ENCODE peak calls at places on chromosome 11, in eight cellular contexts. Z is HepG2, N is SK-N-SH, T is prostate gland, M is GM23338, J is sigmoid colon, V is K562, E is endothelial cell of umbilical vein. I is an unnamed sample.

GRCh38 chr11:86713552-86713951 is 41.1 kb upstream of the ME3 start:
- DNase-seq in Z (no peak), N (no peak), T (no peak), M (no peak), J (no peak), V (no peak), E (no peak), I (no peak)

GRCh38 chr11:10666976-10667892 is 26.3 kb downstream of the IRAG1 start:
- DNase-seq in Z (no peak), N (no peak), T (no peak), M (no peak), J (no peak), V (no peak), E (no peak), I (no peak)

GRCh38 chr11:808427-809286 is 1.1 kb upstream of the RPLP2 start:
- DNase-seq in Z (peak), N (peak), T (no peak), M (no peak), J (peak), V (no peak), E (no peak), I (no peak)

GRCh38 chr11:16607675-16608644 is 130.5 kb upstream of the C11orf58 start:
- DNase-seq in Z (no peak), N (peak), T (peak), M (peak), J (peak), V (peak), E (peak), I (no peak)

GRCh38 chr11:72702096-72702495 is 27.9 kb upstream of the PDE2A start:
- DNase-seq in Z (no peak), N (no peak), T (no peak), M (no peak), J (no peak), V (no peak), E (no peak), I (no peak)

GRCh38 chr11:114257621-114258558 is 38.3 kb upstream of the NNMT start:
- DNase-seq in Z (peak), N (peak), T (peak), M (peak), J (peak), V (no peak), E (peak), I (peak)

GRCh38 chr11:725624-726202 is 19.7 kb downstream of the EPS8L2 start:
- DNase-seq in Z (no peak), N (peak), T (no peak), M (peak), J (no peak), V (peak), E (no peak), I (no peak)

GRCh38 chr11:73248526-73249185 is 23.5 kb upstream of the P2RY6 start:
- DNase-seq in Z (no peak), N (no peak), T (no peak), M (no peak), J (peak), V (no peak), E (no peak), I (no peak)

GRCh38 chr11:100680070-100680469 is 7.0 kb upstream of the ARHGAP42 start:
- DNase-seq in Z (no peak), N (no peak), T (no peak), M (no peak), J (no peak), V (no peak), E (no peak), I (no peak)

GRCh38 chr11:129224538-129224937 is 32.4 kb upstream of the ARHGAP32 start:
- DNase-seq in Z (no peak), N (no peak), T (no peak), M (no peak), J (no peak), V (no peak), E (no peak), I (no peak)

GRCh38 chr11:94849836-94850235 is 81.7 kb downstream of the AMOTL1 start:
- DNase-seq in Z (no peak), N (no peak), T (no peak), M (no peak), J (no peak), V (no peak), E (no peak), I (no peak)

GRCh38 chr11:35845860-35846259 is 98.0 kb upstream of the LDLRAD3 start:
- DNase-seq in Z (no peak), N (no peak), T (no peak), M (no peak), J (no peak), V (no peak), E (no peak), I (no peak)

DNA sequence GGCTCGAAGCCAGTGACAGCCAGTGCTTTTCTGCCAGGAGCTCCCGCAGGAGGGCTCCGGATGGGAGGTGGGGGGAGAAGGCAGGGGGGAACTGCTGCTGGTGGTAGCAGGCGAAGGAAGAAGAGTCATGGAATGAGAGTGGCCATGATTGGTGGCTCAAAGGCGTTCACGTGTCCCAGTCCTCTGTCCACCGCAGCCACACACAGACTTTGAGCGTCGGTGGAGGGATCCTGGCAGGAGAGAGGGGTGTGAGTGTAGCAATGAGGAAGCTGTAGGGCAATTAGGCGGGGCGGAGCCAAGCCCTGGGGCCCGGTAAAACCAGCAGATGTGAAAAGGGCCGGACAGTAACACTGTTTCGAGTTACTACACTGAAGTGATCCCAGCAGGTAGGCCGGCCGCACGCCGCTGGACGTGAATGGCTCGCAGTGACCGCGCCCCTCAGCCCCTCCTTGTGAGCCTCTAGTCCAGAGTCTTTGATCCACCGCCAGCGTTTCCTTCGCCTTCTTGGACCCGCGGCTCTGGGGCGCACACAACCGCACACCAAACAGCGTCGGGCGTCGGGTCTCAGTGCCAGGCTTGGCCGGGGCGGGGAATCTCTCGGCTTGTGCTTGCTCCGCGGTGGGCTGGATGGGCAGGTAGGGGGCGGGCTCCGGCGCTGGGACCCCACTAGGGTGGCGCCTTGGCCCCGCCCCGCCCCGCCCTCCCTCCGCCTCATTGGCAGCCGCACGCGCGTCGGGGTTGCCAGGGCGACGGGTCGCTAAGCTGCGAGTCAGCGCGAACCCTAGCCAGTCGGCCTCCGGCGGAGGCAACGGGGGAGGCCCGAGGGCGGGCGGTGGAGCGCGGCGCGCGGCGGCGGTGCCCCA is at the start of gene LRRC10B:
- DNase-seq in Z (no peak), N (peak), T (no peak), M (peak), J (no peak), V (peak), E (no peak), I (peak)
- TF ChIP-seq POLR2AphosphoS5 in Z (no peak), N (no peak), T (no peak), M (peak), J (no peak), V (no peak), E (no peak), I (no peak)

GRCh38 chr11:126115820-126116319 is 53.2 kb upstream of the CDON start:
- DNase-seq in Z (peak), N (peak), T (peak), M (peak), J (peak), V (peak), E (peak), I (no peak)
- TF ChIP-seq POLR2AphosphoS5 in Z (no peak), N (no peak), T (peak), M (no peak), J (peak), V (no peak), E (no peak), I (no peak)

DNA sequence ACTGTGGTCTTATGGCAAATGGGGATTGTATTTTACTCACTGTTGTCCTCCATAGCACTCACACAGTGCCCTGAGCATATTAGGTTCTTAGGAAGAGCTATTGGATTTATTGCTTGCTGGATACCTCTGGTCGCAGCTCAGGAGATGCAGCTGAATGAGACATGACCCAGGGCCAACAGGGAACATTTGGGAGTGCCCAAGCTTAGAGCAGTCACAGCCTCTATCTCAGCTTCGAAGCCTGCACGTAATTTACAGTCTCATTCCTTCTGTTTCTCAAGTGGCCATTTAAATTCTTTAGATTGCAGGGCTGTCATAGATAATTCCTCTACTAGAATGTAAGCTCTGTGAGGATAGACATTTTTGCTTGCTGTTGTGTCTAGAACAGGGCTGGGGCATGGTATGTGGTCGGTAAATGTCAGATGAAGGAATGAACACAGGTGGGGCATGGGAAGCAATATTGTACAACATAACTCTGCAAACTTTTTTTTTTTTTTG is 192.8 kb downstream of the GRIK4 start:
- DNase-seq in Z (no peak), N (no peak), T (no peak), M (no peak), J (no peak), V (no peak), E (no peak), I (no peak)
- TF ChIP-seq POLR2AphosphoS5 in Z (no peak), N (no peak), T (no peak), M (no peak), J (no peak), V (no peak), E (no peak), I (no peak)

GRCh38 chr11:90134420-90135003 is at the start of gene NAALAD2:
- DNase-seq in Z (peak), N (peak), T (peak), M (peak), J (peak), V (peak), E (peak), I (no peak)
- TF ChIP-seq POLR2AphosphoS5 in Z (peak), N (no peak), T (no peak), M (peak), J (no peak), V (no peak), E (no peak), I (no peak)